ENCODE peak calls at places on chromosome 16, in nine cellular contexts. U, D, E, H, Z, F, Y, L and R are unnamed samples.
A peak's percentile ranks its signal among the peaks of the same experiment; 100 is the strongest.

GRCh38 chr16:89581861-89582563 is 6.5 kb downstream of the CPNE7 start:
- DNase-seq in Z (no peak), L (peak; percentile 55), U (peak; percentile 80), E (no peak), F (no peak), D (peak; percentile 84), H (peak; percentile 47), Y (peak; percentile 88), R (peak; percentile 66)

GRCh38 chr16:52680993-52681392 is 134.1 kb upstream of the TOX3 start:
- DNase-seq in U (no peak), E (no peak), Z (no peak), H (no peak), D (no peak), Y (no peak), F (no peak), L (no peak), R (no peak)

GRCh38 chr16:88662222-88662842 is 559 bp downstream of the MVD start:
- DNase-seq in H (no peak), F (no peak), Y (no peak), Z (no peak), U (no peak), D (no peak), E (peak; percentile 69), L (no peak), R (no peak)

GRCh38 chr16:58236831-58237230 is 38.9 kb upstream of the CSNK2A2 start:
- DNase-seq in Z (no peak), D (no peak), U (no peak), H (no peak), E (peak; percentile 72), Y (no peak), F (no peak), L (no peak), R (no peak)

GRCh38 chr16:72124761-72125634 is 31.4 kb downstream of the DHX38 start:
- DNase-seq in L (peak; percentile 86), H (peak; percentile 17), E (peak; percentile 96), U (peak; percentile 68), Y (peak; percentile 73), Z (peak; percentile 79), F (peak; percentile 39), D (peak; percentile 74), R (peak; percentile 36)

GRCh38 chr16:17348042-17348783 is 122.5 kb downstream of the XYLT1 start:
- DNase-seq in Y (no peak), D (no peak), U (no peak), F (no peak), Z (no peak), H (no peak), E (no peak), L (no peak), R (no peak)

GRCh38 chr16:88940196-88941050 is 36.6 kb downstream of the CBFA2T3 start:
- DNase-seq in H (no peak), F (no peak), E (peak; percentile 74), D (no peak), L (peak; percentile 60), Y (no peak), Z (no peak), U (no peak), R (no peak)

GRCh38 chr16:21264226-21265036 is 13.7 kb downstream of the CRYM start:
- DNase-seq in Y (no peak), U (no peak), L (peak; percentile 49), H (peak; percentile 53), D (peak; percentile 25), E (no peak), Z (no peak), F (no peak), R (no peak)

GRCh38 chr16:78955206-78955605 is 645.3 kb downstream of the MAF start:
- DNase-seq in E (no peak), Z (no peak), D (no peak), L (no peak), Y (no peak), F (no peak), H (no peak), U (no peak), R (no peak)

GRCh38 chr16:30998852-30999761 is 11.3 kb downstream of the STX1B start:
- DNase-seq in E (no peak), F (no peak), H (no peak), D (no peak), L (no peak), Y (no peak), U (no peak), Z (no peak), R (no peak)

GRCh38 chr16:30805370-30806169 is 18.6 kb upstream of the ZNF629 start:
- DNase-seq in Y (peak; percentile 85), D (peak; percentile 85), L (peak; percentile 96), E (peak; percentile 91), H (peak; percentile 24), F (peak; percentile 59), U (peak; percentile 91), Z (peak; percentile 61), R (no peak)

GRCh38 chr16:29699324-29700219 is 20.6 kb downstream of the QPRT start:
- DNase-seq in H (no peak), D (peak; percentile 28), E (peak; percentile 54), L (no peak), U (no peak), F (no peak), Z (no peak), Y (no peak), R (no peak)

GRCh38 chr16:66359012-66359411 is 7.5 kb upstream of the CDH5 start:
- DNase-seq in Y (no peak), H (no peak), U (no peak), Z (no peak), L (peak; percentile 74), E (no peak), F (no peak), D (peak; percentile 15), R (no peak)

GRCh38 chr16:85757341-85757822 is 6.5 kb upstream of the C16orf74 start:
- DNase-seq in F (peak; percentile 51), Y (no peak), U (no peak), Z (peak; percentile 50), D (peak; percentile 42), H (no peak), E (no peak), L (no peak), R (no peak)

GRCh38 chr16:35150805-35151312 is 1691.4 kb downstream of the TP53TG3F start:
- DNase-seq in Z (no peak), U (no peak), E (no peak), D (no peak), L (no peak), F (no peak), Y (no peak), H (no peak), R (no peak)

GRCh38 chr16:76265434-76266045 is 11.7 kb upstream of the CNTNAP4 start:
- DNase-seq in Y (no peak), D (peak; percentile 39), Z (peak; percentile 47), L (no peak), E (peak; percentile 94), H (peak; percentile 10), U (no peak), F (no peak), R (no peak)

GRCh38 chr16:8026450-8026849 is 563.9 kb downstream of the TMEM114 start:
- DNase-seq in Y (no peak), D (no peak), Z (no peak), E (peak; percentile 86), L (no peak), F (no peak), U (no peak), H (no peak), R (no peak)

GRCh38 chr16:85984211-85984880 is 85.4 kb downstream of the IRF8 start:
- DNase-seq in Y (no peak), F (no peak), E (peak; percentile 36), D (no peak), Z (peak; percentile 20), L (no peak), H (no peak), U (no peak), R (no peak)